ENCODE peak calls at places on chromosomes 5 and 9, in four cellular contexts. W, T, S and P are unnamed samples.

GRCh38 chr5:9733456-9733855 is 103.3 kb upstream of the TAS2R1 start:
- DNase-seq in W (no peak), T (no peak), S (no peak), P (no peak)

GRCh38 chr9:82763631-82764030 is 299.3 kb downstream of the RASEF start:
- DNase-seq in W (no peak), T (no peak), S (no peak), P (peak; percentile 4)

GRCh38 chr9:90300901-90301688 is 341.5 kb downstream of the DIRAS2 start:
- DNase-seq in W (no peak), T (no peak), S (peak; percentile 99), P (peak; percentile 55)

GRCh38 chr5:162683280-162683679 is 615.7 kb downstream of the GABRG2 start:
- DNase-seq in W (no peak), T (no peak), S (peak; percentile 65), P (no peak)

GRCh38 chr5:148687427-148687826 is 33.1 kb upstream of the HTR4 start:
- DNase-seq in W (no peak), T (no peak), S (peak; percentile 55), P (peak; percentile 82)

GRCh38 chr5:81854915-81855314 is 104.0 kb upstream of the SSBP2 start:
- DNase-seq in W (no peak), T (no peak), S (no peak), P (no peak)

GRCh38 chr9:123434619-123435240 is 78.7 kb downstream of the CRB2 start:
- DNase-seq in W (no peak), T (no peak), S (peak; percentile 12), P (peak; percentile 68)

GRCh38 chr5:22889714-22890113 is 36.6 kb upstream of the CDH12 start:
- DNase-seq in W (no peak), T (no peak), S (no peak), P (peak; percentile 57)

GRCh38 chr9:127293767-127294166 is 29.2 kb downstream of the GARNL3 start:
- DNase-seq in W (no peak), T (no peak), S (no peak), P (no peak)

GRCh38 chr9:35793461-35793860 is 2.1 kb downstream of the NPR2 start:
- DNase-seq in W (no peak), T (no peak), S (no peak), P (no peak)